ENCODE peak calls at places on chromosomes 13 and 19, in six cellular contexts. I, R, O, E, T and F are unnamed samples.

GRCh38 chr13:32984857-32985626 is 31.2 kb upstream of the KL start:
- DNase-seq in T (no peak), E (no peak), O (peak), R (no peak), I (no peak), F (no peak)

GRCh38 chr19:7869453-7869909 is 4.7 kb downstream of the PRR36 start:
- DNase-seq in R (no peak), E (peak), I (peak), O (peak), T (no peak), F (peak)

GRCh38 chr19:53537523-53538377 is at the start of gene ZNF331:
- DNase-seq in I (peak), E (peak), T (peak), R (peak), O (peak), F (peak)

GRCh38 chr19:40223135-40223822 is 3.2 kb downstream of the CCNP start:
- DNase-seq in O (no peak), E (no peak), R (no peak), T (no peak), I (no peak), F (no peak)

GRCh38 chr19:16883518-16883917 is 5.3 kb upstream of the F2RL3 start:
- DNase-seq in T (no peak), E (no peak), O (no peak), I (no peak), R (no peak), F (no peak)

GRCh38 chr13:49329831-49330545 is 82.3 kb downstream of the CDADC1 start:
- DNase-seq in O (no peak), I (no peak), R (no peak), T (no peak), E (no peak), F (no peak)

GRCh38 chr13:49351871-49352270 is 92.0 kb downstream of the CAB39L start:
- DNase-seq in O (no peak), T (no peak), R (no peak), E (no peak), I (no peak), F (peak)

GRCh38 chr13:71828117-71828516 is 38.9 kb downstream of the DACH1 start:
- DNase-seq in R (no peak), O (no peak), E (no peak), T (no peak), I (no peak), F (no peak)

GRCh38 chr19:35000647-35001501 is 751 bp downstream of the GRAMD1A start:
- DNase-seq in R (no peak), E (peak), T (no peak), O (peak), I (no peak), F (peak)

DNA sequence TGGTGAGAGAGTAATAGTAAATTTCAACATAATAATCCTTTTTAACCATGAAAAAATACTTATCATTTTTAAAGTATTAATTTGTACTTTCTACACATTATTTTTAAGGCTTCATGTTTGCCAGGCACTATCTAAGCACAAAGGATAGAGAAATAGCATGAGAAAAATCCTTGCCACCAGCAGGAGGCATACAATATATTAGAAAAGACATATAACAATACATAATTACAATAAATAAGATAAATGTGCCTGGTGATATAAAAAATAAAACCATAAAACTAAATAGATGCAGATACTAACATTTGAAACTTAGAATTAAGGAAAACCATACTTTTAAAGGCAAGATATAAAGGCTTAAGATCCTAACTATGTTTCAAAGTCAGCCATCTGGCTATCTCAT is 1256.4 kb downstream of the DIAPH3 start:
- DNase-seq in R (no peak), O (no peak), E (no peak), I (no peak), T (no peak), F (peak)
- TF ChIP-seq CTCF in R (no peak), O (no peak), E (no peak), I (no peak), T (no peak), F (no peak)

GRCh38 chr19:3178377-3178972 is at the start of gene S1PR4:
- DNase-seq in T (no peak), R (no peak), E (no peak), I (no peak), O (no peak), F (no peak)

GRCh38 chr19:3176715-3177501 is 1.7 kb upstream of the S1PR4 start:
- DNase-seq in O (no peak), I (peak), E (no peak), R (no peak), T (no peak), F (peak)

GRCh38 chr19:3175761-3176714 is 2.5 kb upstream of the S1PR4 start:
- DNase-seq in O (peak), E (peak), R (no peak), I (peak), T (no peak), F (peak)

GRCh38 chr19:3179739-3180293 is 1.2 kb downstream of the S1PR4 start:
- DNase-seq in R (no peak), E (no peak), T (no peak), O (no peak), I (no peak), F (no peak)

GRCh38 chr19:3178973-3179738 is 587 bp downstream of the S1PR4 start:
- DNase-seq in I (no peak), T (no peak), O (no peak), R (no peak), E (no peak), F (no peak)
- H3K4me3 ChIP-seq in I (peak), T (peak), O (no peak), R (peak), E (no peak), F (no peak)

DNA sequence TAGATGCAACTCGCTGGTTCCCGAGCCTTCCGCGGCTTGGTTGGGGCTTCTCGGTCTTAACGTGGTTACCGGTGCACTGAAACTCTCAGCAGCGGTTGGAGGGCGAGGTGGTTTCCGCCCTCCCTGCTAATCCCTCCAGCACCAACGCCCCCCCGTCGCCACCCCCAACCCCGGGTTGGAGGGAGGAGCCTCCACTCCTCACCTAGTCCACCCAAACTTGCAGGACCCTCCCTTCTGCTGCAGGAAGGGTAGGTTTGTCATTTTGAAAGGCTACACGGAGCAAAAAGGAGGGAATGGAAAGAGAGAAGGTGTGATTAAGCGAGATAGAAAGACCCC is 465.0 kb downstream of the ITGBL1 start:
- DNase-seq in O (no peak), E (peak), I (no peak), T (no peak), R (no peak), F (no peak)
- TF ChIP-seq CTCF in O (no peak), E (no peak), I (no peak), T (no peak), R (no peak), F (no peak)

GRCh38 chr13:40664100-40665060 is 2.1 kb downstream of the FOXO1 start:
- DNase-seq in E (peak), T (peak), R (no peak), I (peak), O (peak), F (peak)
- H3K4me3 ChIP-seq in E (peak), T (peak), R (peak), I (peak), O (peak), F (peak)

DNA sequence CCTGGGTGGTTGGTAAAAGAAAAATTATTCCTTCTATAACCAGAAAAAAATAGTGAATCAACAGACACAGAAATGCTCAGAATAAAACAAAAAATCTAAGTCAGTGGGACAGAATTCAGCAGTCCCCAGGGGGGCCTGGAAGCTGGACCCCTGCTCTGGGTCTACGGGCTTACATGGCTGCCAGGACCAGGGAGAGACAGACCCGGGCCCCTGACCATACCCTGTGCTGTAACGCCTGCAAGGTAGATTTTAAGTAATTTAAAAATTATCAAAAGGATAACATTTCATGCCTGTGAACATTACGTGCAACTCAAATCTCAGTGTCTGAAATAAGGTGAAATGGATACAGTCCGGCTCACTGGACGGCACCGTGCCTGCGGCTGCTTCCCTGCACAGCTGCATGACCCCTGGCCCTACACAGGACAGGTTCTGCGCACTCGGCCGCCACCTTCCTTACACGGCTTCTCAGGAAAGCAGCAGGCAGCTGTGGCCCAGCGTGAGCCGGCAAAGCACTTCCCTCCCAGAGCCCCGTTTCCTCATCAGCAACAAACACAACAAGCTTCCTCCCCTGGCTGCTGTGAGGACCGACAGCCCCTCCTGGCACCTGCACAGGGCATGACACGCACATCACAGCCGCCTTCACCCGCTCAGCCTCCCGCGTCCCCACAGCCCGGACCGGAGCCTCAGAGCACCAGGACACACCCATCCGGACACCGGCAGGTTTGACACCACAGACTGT is 22.2 kb downstream of the RASA3 start:
- DNase-seq in T (no peak), R (no peak), I (no peak), E (peak), O (no peak), F (no peak)
- TF ChIP-seq CTCF in T (no peak), R (peak), I (no peak), E (no peak), O (no peak), F (no peak)